ENCODE peak calls at places on chromosome 6, in ten cellular contexts. V is tibial nerve, O is GM12891, G is uterus, C is Peyer's patch, W is lower leg skin, X is heart left ventricle, Y is esophagus squamous epithelium, Z is transverse colon, J is IMR-90. B is an unnamed sample.

GRCh38 chr6:133512410-133513016 is 271.4 kb downstream of the EYA4 start:
- DNase-seq in G (peak), O (no peak), W (no peak), V (no peak), Z (peak), C (peak), Y (no peak), X (no peak), J (peak), B (peak)

GRCh38 chr6:157054531-157054979 is 268.8 kb downstream of the TMEM242 start:
- DNase-seq in C (no peak), W (no peak), J (no peak), V (no peak), G (no peak), X (no peak), Z (no peak), Y (no peak), O (no peak), B (no peak)

GRCh38 chr6:25898289-25898977 is 24.4 kb upstream of the SLC17A3 start:
- DNase-seq in V (no peak), G (no peak), C (no peak), Y (no peak), O (no peak), W (no peak), Z (no peak), X (no peak), J (no peak), B (no peak)

GRCh38 chr6:125888989-125889656 is 67.4 kb upstream of the HINT3 start:
- DNase-seq in G (no peak), V (no peak), C (no peak), X (no peak), O (no peak), Z (no peak), J (peak), W (no peak), Y (no peak), B (peak)

GRCh38 chr6:125140808-125141207 is 12.8 kb upstream of the TPD52L1 start:
- DNase-seq in Y (no peak), G (no peak), O (no peak), V (no peak), X (no peak), J (peak), Z (no peak), W (no peak), C (no peak), B (no peak)

GRCh38 chr6:4904461-4904860 is 99.4 kb downstream of the RPP40 start:
- DNase-seq in V (no peak), J (no peak), W (no peak), X (no peak), Z (no peak), Y (no peak), C (no peak), G (peak), O (no peak), B (no peak)

GRCh38 chr6:113103618-113104390 is 753.3 kb upstream of the MARCKS start:
- DNase-seq in Y (no peak), G (no peak), O (no peak), X (no peak), C (no peak), J (peak), V (no peak), Z (no peak), W (no peak), B (no peak)

GRCh38 chr6:81996414-81996813 is 243.9 kb upstream of the TENT5A start:
- DNase-seq in Z (no peak), V (no peak), J (peak), G (no peak), W (no peak), Y (no peak), O (no peak), X (no peak), C (no peak), B (no peak)

GRCh38 chr6:111818539-111819226 is 54.6 kb downstream of the FYN start:
- DNase-seq in G (no peak), J (peak), Z (no peak), O (no peak), X (no peak), W (no peak), C (peak), V (no peak), Y (no peak), B (no peak)

GRCh38 chr6:113047148-113047547 is 700.0 kb downstream of the RFPL4B start:
- DNase-seq in X (no peak), O (no peak), W (no peak), G (no peak), C (no peak), Y (no peak), V (no peak), Z (no peak), J (peak), B (no peak)

GRCh38 chr6:24720131-24720603 is 1.2 kb upstream of the C6orf62 start:
- DNase-seq in W (peak), G (peak), C (peak), J (peak), V (no peak), Y (no peak), Z (peak), O (no peak), X (peak), B (no peak)

GRCh38 chr6:33248643-33248931 is 23.1 kb downstream of the VPS52 start:
- DNase-seq in Z (no peak), O (no peak), Y (peak), V (no peak), J (no peak), W (no peak), G (no peak), X (no peak), C (no peak), B (no peak)

DNA sequence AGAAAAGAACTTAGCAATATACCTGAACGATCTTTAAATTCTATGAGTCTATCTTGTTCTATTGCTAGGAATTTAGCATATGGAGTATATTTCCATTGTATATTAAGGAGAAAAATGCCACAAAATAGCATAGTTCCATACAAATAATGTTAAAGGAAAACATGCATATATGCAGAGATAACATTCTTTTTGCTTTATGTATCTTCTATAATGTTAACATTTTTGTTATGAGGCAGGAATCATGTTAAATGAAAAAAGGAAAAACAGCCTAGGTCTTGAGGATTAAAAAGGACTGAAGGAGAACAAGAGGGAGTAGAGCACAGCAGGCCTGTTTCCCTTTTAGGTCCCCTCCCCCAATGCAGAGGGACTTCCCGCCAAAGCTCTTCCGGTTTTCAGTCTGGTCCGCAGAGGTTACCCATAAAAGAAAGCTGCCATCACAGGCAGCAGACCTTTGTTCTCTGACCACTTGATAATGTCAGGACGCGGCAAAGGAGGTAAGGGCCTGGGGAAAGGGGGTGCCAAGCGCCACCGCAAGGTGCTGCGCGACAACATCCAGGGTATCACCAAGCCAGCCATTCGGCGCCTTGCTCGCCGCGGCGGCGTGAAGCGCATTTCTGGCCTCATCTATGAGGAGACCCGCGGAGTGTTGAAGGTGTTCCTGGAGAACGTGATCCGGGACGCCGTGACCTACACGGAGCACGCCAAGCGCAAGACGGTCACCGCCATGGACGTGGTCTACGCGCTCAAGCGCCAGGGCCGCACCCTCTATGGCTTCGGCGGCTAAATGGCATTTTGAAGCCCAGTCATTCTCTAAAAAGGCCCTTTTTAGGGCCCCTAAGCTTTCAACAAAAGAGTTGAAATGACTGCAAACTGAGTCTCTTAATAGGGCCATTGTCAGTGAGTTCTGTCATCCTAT is 108.4 kb upstream of the PRSS16 start:
- DNase-seq in J (peak), C (peak), G (peak), W (no peak), O (no peak), V (no peak), Z (peak), X (peak), Y (no peak), B (no peak)
- TF ChIP-seq POLR2A in J (no peak), C (peak), G (no peak), W (no peak), O (peak), V (peak), Z (peak), X (peak), Y (peak), B (no peak)

GRCh38 chr6:3449321-3449720 is 7.5 kb downstream of the SLC22A23 start:
- DNase-seq in V (no peak), O (no peak), Z (no peak), G (no peak), X (no peak), W (no peak), C (no peak), J (no peak), Y (no peak), B (no peak)
- TF ChIP-seq POLR2A in V (no peak), O (no peak), Z (no peak), G (no peak), X (no peak), W (no peak), C (no peak), J (no peak), Y (no peak), B (no peak)

GRCh38 chr6:94050515-94050914 is 631.2 kb upstream of the EPHA7 start:
- DNase-seq in V (no peak), C (no peak), Y (no peak), Z (no peak), G (no peak), X (no peak), W (no peak), J (no peak), O (no peak), B (no peak)

GRCh38 chr6:94041930-94042724 is 622.8 kb upstream of the EPHA7 start:
- DNase-seq in J (no peak), C (no peak), Z (no peak), G (no peak), O (no peak), Y (no peak), W (no peak), X (no peak), V (no peak), B (no peak)

GRCh38 chr6:94049001-94049400 is 629.6 kb upstream of the EPHA7 start:
- DNase-seq in Z (no peak), C (no peak), Y (no peak), W (no peak), X (no peak), O (no peak), V (no peak), G (no peak), J (no peak), B (no peak)

DNA sequence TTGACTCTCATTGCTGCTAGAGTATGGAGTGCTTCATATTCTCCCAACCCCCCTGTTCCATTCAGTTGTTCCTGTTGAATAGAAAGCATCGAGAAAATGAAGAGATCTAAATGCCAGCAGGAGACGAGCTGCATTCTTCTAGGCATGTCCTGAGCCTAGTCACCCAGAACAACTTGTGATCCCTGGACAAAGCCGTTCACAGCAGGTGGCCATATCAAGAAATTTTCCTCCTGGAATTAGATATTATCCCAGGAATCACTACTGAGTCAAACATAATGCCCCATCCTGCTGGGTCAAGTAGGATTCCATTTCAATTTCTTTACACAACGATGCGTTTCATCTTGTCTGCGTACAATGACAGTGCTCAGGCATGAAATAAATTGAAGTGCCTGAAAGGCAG is 626.1 kb upstream of the EPHA7 start:
- DNase-seq in J (no peak), V (no peak), Z (no peak), X (no peak), W (no peak), O (no peak), Y (no peak), C (no peak), G (no peak), B (no peak)
- TF ChIP-seq POLR2A in J (no peak), V (no peak), Z (no peak), X (no peak), W (no peak), O (no peak), Y (no peak), C (no peak), G (no peak), B (no peak)

GRCh38 chr6:98947411-98948292 is at the start of gene FBXL4:
- DNase-seq in G (peak), Z (peak), J (peak), C (peak), Y (peak), W (peak), X (peak), V (peak), O (peak), B (peak)
- TF ChIP-seq POLR2A in G (peak), Z (peak), J (peak), C (peak), Y (peak), W (no peak), X (peak), V (peak), O (peak), B (peak)

DNA sequence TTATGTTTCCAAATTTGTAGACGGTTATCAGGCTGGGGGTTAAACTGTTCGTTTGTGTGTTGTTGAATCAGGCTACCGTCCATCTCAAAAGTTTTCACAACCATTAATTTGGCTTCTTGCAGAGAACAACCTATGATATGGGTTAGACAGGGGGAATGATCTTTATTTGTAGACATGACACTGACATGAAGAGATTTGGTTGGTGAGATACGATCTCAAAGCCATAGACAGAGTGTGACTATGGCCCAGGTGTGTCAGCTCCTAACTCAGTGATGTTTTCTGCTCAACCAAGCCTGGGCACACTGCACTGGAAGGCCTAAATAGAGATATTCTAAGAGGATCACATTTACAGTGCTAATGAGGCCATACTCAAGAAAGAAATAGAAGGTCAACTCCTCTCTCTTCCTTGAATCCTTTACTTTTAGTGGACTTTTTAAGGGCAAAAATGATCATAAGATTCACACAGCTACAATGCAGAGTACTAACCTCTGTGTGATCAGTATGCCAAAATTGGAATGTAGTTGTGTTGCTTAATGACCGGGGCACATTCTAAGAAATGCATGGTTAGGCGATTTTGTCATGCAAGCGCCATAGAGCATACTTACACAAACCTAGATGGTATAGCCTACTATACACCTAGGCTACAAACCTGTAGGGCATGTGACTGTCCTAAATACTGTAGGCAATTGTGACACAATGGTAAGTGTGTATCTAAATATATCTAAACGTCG is 17.6 kb upstream of the SNRNP48 start:
- DNase-seq in C (no peak), Z (no peak), X (no peak), Y (no peak), O (no peak), V (no peak), G (no peak), J (no peak), W (no peak), B (no peak)
- TF ChIP-seq POLR2A in C (no peak), Z (no peak), X (no peak), Y (no peak), O (no peak), V (no peak), G (no peak), J (no peak), W (no peak), B (no peak)

DNA sequence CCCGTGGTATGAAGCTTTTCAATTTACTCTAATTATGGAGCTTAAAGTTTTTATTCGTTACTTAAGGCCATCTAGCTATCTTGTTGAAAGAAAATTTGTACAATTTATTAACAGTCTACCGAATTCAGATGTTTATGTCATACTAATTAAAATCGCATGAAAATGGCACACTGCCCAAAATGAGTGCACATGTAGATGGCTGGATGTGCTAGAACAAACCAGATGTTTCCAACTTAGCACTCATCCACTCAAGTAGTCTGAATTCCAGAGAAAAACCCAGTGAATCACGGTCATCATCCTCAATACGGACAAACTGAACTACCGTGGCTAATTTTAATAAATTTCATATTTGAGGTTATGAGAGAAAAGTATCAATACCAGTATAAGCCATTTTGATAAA is 70.4 kb downstream of the COL12A1 start:
- DNase-seq in Y (no peak), V (no peak), Z (no peak), G (no peak), C (no peak), W (no peak), O (no peak), J (no peak), X (no peak), B (no peak)
- TF ChIP-seq POLR2A in Y (no peak), V (no peak), Z (no peak), G (no peak), C (no peak), W (no peak), O (no peak), J (no peak), X (no peak), B (no peak)